ENCODE peak calls at places on chromosomes 11 and 22, in nine cellular contexts. R, X, E, Y, D, F, P, M and W are unnamed samples.

GRCh38 chr11:87359401-87359800 is 321.7 kb downstream of the TMEM135 start:
- DNase-seq in R (no peak), F (no peak), Y (no peak), P (no peak), M (peak; percentile 90), D (no peak), X (no peak), E (no peak), W (no peak)

GRCh38 chr11:134611537-134611936 is 199.5 kb upstream of the B3GAT1 start:
- DNase-seq in F (no peak), X (peak; percentile 1), P (no peak), E (no peak), D (no peak), R (no peak), M (no peak), Y (no peak), W (peak; percentile 28)

GRCh38 chr22:37529652-37530345 is 10.6 kb upstream of the CARD10 start:
- DNase-seq in X (peak; percentile 24), M (no peak), P (no peak), F (no peak), D (no peak), Y (no peak), E (no peak), R (no peak), W (no peak)

GRCh38 chr11:70951139-70951804 is 301.1 kb downstream of the SHANK2 start:
- DNase-seq in D (no peak), F (no peak), R (no peak), P (no peak), Y (no peak), X (no peak), E (no peak), M (no peak), W (no peak)

GRCh38 chr22:24893341-24894070 is 53.0 kb downstream of the LHFPL7 start:
- DNase-seq in E (no peak), M (no peak), D (no peak), P (no peak), F (no peak), R (no peak), X (no peak), Y (no peak), W (no peak)

GRCh38 chr22:25407859-25408229 is 156.6 kb upstream of the GRK3 start:
- DNase-seq in M (no peak), R (no peak), X (no peak), D (peak; percentile 69), P (no peak), E (no peak), F (no peak), Y (no peak), W (no peak)

GRCh38 chr11:6251120-6251733 is 8.4 kb upstream of the CCKBR start:
- DNase-seq in R (peak; percentile 64), M (no peak), E (peak; percentile 84), X (peak; percentile 58), P (peak; percentile 64), F (peak; percentile 69), D (peak; percentile 85), Y (peak; percentile 80), W (peak; percentile 92)

GRCh38 chr11:66715346-66716085 is 13.5 kb downstream of the SPTBN2 start:
- DNase-seq in P (no peak), R (no peak), M (no peak), E (no peak), Y (no peak), D (no peak), X (no peak), F (no peak), W (no peak)

GRCh38 chr22:25472382-25472781 is 92.1 kb upstream of the GRK3 start:
- DNase-seq in R (no peak), Y (no peak), X (no peak), E (no peak), P (no peak), M (no peak), F (no peak), D (no peak), W (no peak)

GRCh38 chr11:118956094-118956846 is at the start of gene UPK2:
- DNase-seq in Y (peak; percentile 93), R (peak; percentile 89), X (peak; percentile 91), P (peak; percentile 94), D (peak; percentile 97), F (peak; percentile 67), M (peak; percentile 96), E (peak; percentile 94), W (peak; percentile 94)

GRCh38 chr11:45880772-45881570 is 4.5 kb upstream of the MAPK8IP1 start:
- DNase-seq in E (no peak), M (no peak), R (no peak), P (no peak), Y (no peak), F (peak; percentile 59), D (no peak), X (no peak), W (no peak)

GRCh38 chr11:28106351-28107043 is 1.5 kb downstream of the KIF18A start:
- DNase-seq in X (no peak), Y (no peak), R (no peak), P (no peak), E (no peak), D (no peak), F (no peak), M (no peak), W (no peak)